ENCODE peak calls at places on chromosomes 13 and 19, in six cellular contexts. Z is SW 1271; R is GM04503; T is T-helper 9 cell; U is T-helper 2 cell; Y is stimulated activated CD8-positive, alpha-beta memory T cell treated with anti-CD3 and anti-CD28 coated beads, Interleukin-4, amount 100 ng/mL, for 4 hours. B is an unnamed sample.

GRCh38 chr13:98530236-98530635 is 46.7 kb downstream of the STK24 start:
- DNase-seq in Z (no peak), R (no peak), T (no peak), U (no peak), Y (no peak), B (no peak)

GRCh38 chr13:36417328-36417727 is 15.0 kb upstream of the CCNA1 start:
- DNase-seq in Z (no peak), R (no peak), T (no peak), U (no peak), Y (no peak), B (no peak)

GRCh38 chr19:41305923-41306322 is 4.0 kb upstream of the CCDC97 start:
- DNase-seq in Z (no peak), R (no peak), T (no peak), U (no peak), Y (no peak), B (no peak)

GRCh38 chr19:7500811-7501450 is 12.1 kb upstream of the PEX11G start:
- DNase-seq in Z (no peak), R (no peak), T (no peak), U (no peak), Y (no peak), B (no peak)

GRCh38 chr13:98214008-98214643 is 37.1 kb upstream of the RNF113B start:
- DNase-seq in Z (no peak), R (no peak), T (no peak), U (no peak), Y (no peak), B (no peak)

GRCh38 chr19:58586131-58586765 is 13.1 kb upstream of the MZF1 start:
- DNase-seq in Z (no peak), R (no peak), T (no peak), U (no peak), Y (no peak), B (no peak)

GRCh38 chr13:69970521-69970920 is 137.1 kb upstream of the ATXN8OS start:
- DNase-seq in Z (no peak), R (no peak), T (no peak), U (no peak), Y (no peak), B (no peak)

GRCh38 chr19:7773841-7774240 is 10.8 kb downstream of the CLEC4M start:
- DNase-seq in Z (no peak), R (no peak), T (no peak), U (no peak), Y (no peak), B (no peak)

GRCh38 chr19:37817180-37817911 is 38.0 kb upstream of the ZNF573 start:
- DNase-seq in Z (no peak), R (no peak), T (peak; percentile 5), U (peak; percentile 25), Y (no peak), B (peak; percentile 51)

GRCh38 chr19:1752009-1752756 is 1.1 kb upstream of the ONECUT3 start:
- DNase-seq in Z (no peak), R (no peak), T (no peak), U (no peak), Y (no peak), B (no peak)

GRCh38 chr13:109608503-109608902 is 177.9 kb downstream of the IRS2 start:
- DNase-seq in Z (no peak), R (no peak), T (no peak), U (no peak), Y (no peak), B (no peak)

GRCh38 chr19:33444993-33445751 is 71.7 kb downstream of the CEBPG start:
- DNase-seq in Z (no peak), R (no peak), T (no peak), U (no peak), Y (no peak), B (no peak)